ENCODE peak calls at places on chromosomes 13 and 19, in five cellular contexts. Q is CD8-positive, alpha-beta T cell; N is retinal pigment epithelial cell; A is H1; H is heart right ventricle. T is an unnamed sample.

GRCh38 chr19:46823049-46823448 is 27.6 kb downstream of the AP2S1 start:
- DNase-seq in A (no peak), N (no peak), Q (no peak), H (no peak), T (no peak)

GRCh38 chr13:27712421-27712820 is 79.9 kb upstream of the GSX1 start:
- DNase-seq in N (no peak), Q (no peak), H (peak; percentile 17), A (no peak), T (no peak)

GRCh38 chr19:56156768-56157167 is 15.7 kb downstream of the ZNF444 start:
- DNase-seq in Q (no peak), H (peak; percentile 46), A (no peak), N (no peak), T (no peak)

GRCh38 chr19:38736413-38737280 is 7.6 kb downstream of the CAPN12 start:
- DNase-seq in A (peak; percentile 91), N (no peak), Q (peak; percentile 68), H (peak; percentile 39), T (peak; percentile 83)

GRCh38 chr13:21225082-21225481 is 48.6 kb downstream of the MRPL57 start:
- DNase-seq in Q (no peak), N (no peak), A (no peak), H (no peak), T (peak; percentile 22)

GRCh38 chr13:114339779-114340534 is 25.7 kb downstream of the CHAMP1 start:
- DNase-seq in N (no peak), A (no peak), Q (peak; percentile 55), H (no peak), T (no peak)

GRCh38 chr19:1106841-1107654 is 3.3 kb downstream of the GPX4 start:
- DNase-seq in Q (no peak), N (no peak), A (no peak), H (no peak), T (no peak)

GRCh38 chr19:17488593-17489391 is 18.5 kb downstream of the SLC27A1 start:
- DNase-seq in H (peak; percentile 51), A (peak; percentile 97), Q (peak; percentile 80), N (no peak), T (peak; percentile 90)

GRCh38 chr19:18322318-18322758 is 538 bp downstream of the LSM4 start:
- DNase-seq in N (peak; percentile 49), A (no peak), H (no peak), Q (no peak), T (peak; percentile 52)

GRCh38 chr13:51560336-51560735 is 23.9 kb upstream of the WDFY2 start:
- DNase-seq in N (no peak), H (no peak), Q (no peak), A (no peak), T (no peak)

GRCh38 chr13:30796833-30797601 is 61.7 kb downstream of the ALOX5AP start:
- DNase-seq in N (no peak), H (no peak), A (no peak), Q (no peak), T (no peak)

GRCh38 chr19:32053366-32053765 is 292.0 kb upstream of the ZNF507 start:
- DNase-seq in N (no peak), Q (no peak), A (no peak), H (no peak), T (no peak)

GRCh38 chr13:102845630-102846260 is at the start of gene ERCC5:
- DNase-seq in H (peak; percentile 93), Q (peak; percentile 96), A (peak; percentile 96), N (peak; percentile 82), T (peak; percentile 96)

GRCh38 chr13:36839281-36839680 is 20.3 kb downstream of the RFXAP start:
- DNase-seq in N (no peak), Q (no peak), H (no peak), A (no peak), T (no peak)

GRCh38 chr19:8558325-8558724 is 18.9 kb downstream of the MYO1F start:
- DNase-seq in H (no peak), A (no peak), N (no peak), Q (no peak), T (no peak)

GRCh38 chr13:24127116-24127631 is 33.3 kb upstream of the SPATA13 start:
- DNase-seq in A (no peak), H (no peak), N (no peak), Q (no peak), T (no peak)

GRCh38 chr13:79226250-79226649 is 179.8 kb downstream of the RBM26 start:
- DNase-seq in H (no peak), A (no peak), Q (no peak), N (no peak), T (no peak)

GRCh38 chr13:36244990-36245389 is 30.6 kb upstream of the SOHLH2 start:
- DNase-seq in H (no peak), Q (no peak), A (no peak), N (no peak), T (no peak)

GRCh38 chr13:68064371-68064770 is 834.2 kb upstream of the PCDH9 start:
- DNase-seq in N (no peak), Q (no peak), H (no peak), A (no peak), T (no peak)

GRCh38 chr13:26810095-26810494 is 49.5 kb upstream of the GPR12 start:
- DNase-seq in N (no peak), Q (no peak), H (no peak), A (no peak), T (no peak)

GRCh38 chr13:31962661-31963345 is 68.8 kb upstream of the FRY start:
- DNase-seq in A (no peak), H (no peak), N (no peak), Q (no peak), T (no peak)

GRCh38 chr13:98677398-98677797 is 75.1 kb downstream of the SLC15A1 start:
- DNase-seq in N (no peak), H (no peak), Q (no peak), A (no peak), T (no peak)

GRCh38 chr19:8127311-8127710 is 22.1 kb downstream of the FBN3 start:
- DNase-seq in N (no peak), H (no peak), Q (no peak), A (no peak), T (no peak)

GRCh38 chr13:92354583-92354982 is 872.0 kb upstream of the GPC6 start:
- DNase-seq in Q (no peak), N (peak; percentile 34), A (no peak), H (no peak), T (no peak)

GRCh38 chr19:51359294-51359693 is 6.9 kb downstream of the ETFB start:
- DNase-seq in N (peak; percentile 88), H (no peak), Q (no peak), A (no peak), T (no peak)

GRCh38 chr19:51354742-51355148 is 11.4 kb downstream of the ETFB start:
- DNase-seq in Q (peak; percentile 72), H (no peak), N (peak; percentile 33), A (peak; percentile 55), T (no peak)

GRCh38 chr19:51354103-51354741 is 12.0 kb downstream of the ETFB start:
- DNase-seq in Q (no peak), A (no peak), N (no peak), H (no peak), T (no peak)

GRCh38 chr19:51357952-51358351 is 8.2 kb downstream of the ETFB start:
- DNase-seq in A (no peak), H (no peak), Q (no peak), N (no peak), T (no peak)

GRCh38 chr19:51356159-51356801 is 9.9 kb downstream of the ETFB start:
- DNase-seq in Q (no peak), A (no peak), H (no peak), N (no peak), T (no peak)
- TF ChIP-seq CTCF in Q (no peak), A (no peak), H (no peak), N (no peak), T (no peak)

GRCh38 chr13:47862841-47863240 is 138.2 kb downstream of the SUCLA2 start:
- DNase-seq in A (no peak), N (no peak), H (no peak), Q (no peak), T (no peak)

GRCh38 chr13:47869780-47870179 is 131.3 kb downstream of the SUCLA2 start:
- DNase-seq in A (no peak), N (no peak), H (no peak), Q (no peak), T (no peak)

DNA sequence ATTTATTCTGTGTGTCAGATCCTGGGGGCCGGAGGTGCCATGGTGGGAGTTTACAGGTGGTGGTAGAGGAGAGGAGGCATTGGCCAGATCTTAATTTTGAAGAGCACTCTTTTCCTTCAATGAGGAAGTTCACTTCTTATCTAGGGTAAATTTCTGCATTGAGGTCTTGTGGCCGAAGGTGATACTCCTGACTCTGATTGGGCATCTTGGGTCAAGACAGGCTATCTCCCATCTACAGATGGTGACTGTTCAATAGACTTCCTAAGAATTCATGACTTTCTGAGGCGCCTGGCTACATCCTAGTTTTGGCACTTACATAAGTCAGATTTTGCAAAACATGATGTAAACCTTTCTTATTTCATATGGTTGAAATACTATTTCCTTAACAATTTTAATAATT is 135.2 kb downstream of the SUCLA2 start:
- DNase-seq in A (no peak), Q (no peak), N (no peak), H (no peak), T (no peak)
- TF ChIP-seq CTCF in A (no peak), Q (no peak), N (no peak), H (no peak), T (no peak)

GRCh38 chr13:112096959-112097358 is 30.0 kb downstream of the SOX1 start:
- DNase-seq in Q (no peak), N (no peak), H (no peak), A (no peak), T (no peak)
- TF ChIP-seq CTCF in Q (no peak), N (no peak), H (no peak), A (no peak), T (no peak)

DNA sequence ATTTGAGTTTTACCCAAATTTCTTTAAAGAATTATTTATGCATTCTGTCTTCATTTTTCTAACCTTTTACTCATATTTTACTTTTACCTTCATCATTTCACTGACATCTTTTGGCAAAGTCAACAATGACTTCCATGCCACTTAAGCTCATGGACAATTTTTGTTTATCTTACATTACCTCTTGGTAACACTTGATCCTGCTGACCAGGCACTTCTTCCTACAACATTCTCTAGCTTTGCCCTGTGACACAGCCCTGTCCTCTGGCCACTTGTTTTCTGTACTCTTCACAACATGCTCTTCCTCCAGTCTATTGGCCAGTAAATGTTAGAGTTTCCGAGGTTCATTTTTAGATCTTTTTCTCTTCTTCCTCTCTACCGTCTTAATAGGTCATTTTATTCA is 377.2 kb downstream of the SUCLA2 start:
- DNase-seq in Q (no peak), N (no peak), H (no peak), A (no peak), T (no peak)
- TF ChIP-seq CTCF in Q (no peak), N (no peak), H (no peak), A (no peak), T (no peak)